ENCODE peak calls at places on chromosomes 2 and 18, in ten cellular contexts. One of them, this sample, is unnamed.
A peak's percentile ranks its signal among the peaks of the same experiment; 100 is the strongest.

GRCh38 chr18:53701697-53702096 is 522.8 kb downstream of the MBD2 start:
- DNase-seq in right atrium auricular region: no peak
- DNase-seq in SK-N-SH: no peak
- DNase-seq in left ventricle myocardium inferior: no peak
- DNase-seq in mesenchymal stem cell: no peak
- DNase-seq in heart right ventricle: no peak
- DNase-seq in pancreas: no peak
- DNase-seq in cardiac muscle cell: no peak
- DNase-seq in adrenal gland: no peak
- DNase-seq in lower lobe of right lung: no peak
- DNase-seq in this sample: no peak

GRCh38 chr2:217858519-217859466 is 144.0 kb downstream of the TNS1 start:
- DNase-seq in right atrium auricular region: peak; percentile 95
- DNase-seq in SK-N-SH: peak; percentile 89
- DNase-seq in left ventricle myocardium inferior: peak; percentile 88
- DNase-seq in mesenchymal stem cell: peak; percentile 95
- DNase-seq in heart right ventricle: peak; percentile 81
- DNase-seq in pancreas: peak; percentile 55
- DNase-seq in cardiac muscle cell: peak; percentile 79
- DNase-seq in adrenal gland: peak; percentile 94
- DNase-seq in lower lobe of right lung: no peak
- DNase-seq in this sample: peak; percentile 63

GRCh38 chr18:47931707-47932103 is 1.2 kb upstream of the SMAD2 start:
- DNase-seq in right atrium auricular region: no peak
- DNase-seq in SK-N-SH: peak; percentile 29
- DNase-seq in left ventricle myocardium inferior: no peak
- DNase-seq in mesenchymal stem cell: no peak
- DNase-seq in heart right ventricle: no peak
- DNase-seq in pancreas: no peak
- DNase-seq in cardiac muscle cell: peak; percentile 39
- DNase-seq in adrenal gland: peak; percentile 27
- DNase-seq in lower lobe of right lung: no peak
- DNase-seq in this sample: peak; percentile 17

GRCh38 chr2:60819155-60819862 is 62.1 kb upstream of the REL start:
- DNase-seq in right atrium auricular region: peak; percentile 57
- DNase-seq in SK-N-SH: no peak
- DNase-seq in left ventricle myocardium inferior: no peak
- DNase-seq in mesenchymal stem cell: no peak
- DNase-seq in heart right ventricle: no peak
- DNase-seq in pancreas: no peak
- DNase-seq in cardiac muscle cell: no peak
- DNase-seq in adrenal gland: no peak
- DNase-seq in lower lobe of right lung: no peak
- DNase-seq in this sample: no peak

GRCh38 chr2:107592225-107592624 is 234.5 kb upstream of the RGPD4 start:
- DNase-seq in right atrium auricular region: no peak
- DNase-seq in SK-N-SH: no peak
- DNase-seq in left ventricle myocardium inferior: no peak
- DNase-seq in mesenchymal stem cell: no peak
- DNase-seq in heart right ventricle: no peak
- DNase-seq in pancreas: no peak
- DNase-seq in cardiac muscle cell: peak; percentile 24
- DNase-seq in adrenal gland: no peak
- DNase-seq in lower lobe of right lung: no peak
- DNase-seq in this sample: no peak

GRCh38 chr2:48768669-48769068 is 13.1 kb upstream of the LHCGR start:
- DNase-seq in right atrium auricular region: no peak
- DNase-seq in SK-N-SH: peak; percentile 39
- DNase-seq in left ventricle myocardium inferior: no peak
- DNase-seq in mesenchymal stem cell: no peak
- DNase-seq in heart right ventricle: no peak
- DNase-seq in pancreas: no peak
- DNase-seq in cardiac muscle cell: no peak
- DNase-seq in adrenal gland: no peak
- DNase-seq in lower lobe of right lung: no peak
- DNase-seq in this sample: no peak

GRCh38 chr2:37168217-37168981 is 11.6 kb upstream of the EIF2AK2 start:
- DNase-seq in right atrium auricular region: no peak
- DNase-seq in SK-N-SH: peak; percentile 91
- DNase-seq in left ventricle myocardium inferior: no peak
- DNase-seq in mesenchymal stem cell: peak; percentile 58
- DNase-seq in heart right ventricle: no peak
- DNase-seq in pancreas: no peak
- DNase-seq in cardiac muscle cell: peak; percentile 50
- DNase-seq in adrenal gland: peak; percentile 25
- DNase-seq in lower lobe of right lung: no peak
- DNase-seq in this sample: no peak

GRCh38 chr2:15674637-15675455 is 83.2 kb downstream of the DDX1 start:
- DNase-seq in right atrium auricular region: no peak
- DNase-seq in SK-N-SH: no peak
- DNase-seq in left ventricle myocardium inferior: no peak
- DNase-seq in mesenchymal stem cell: peak; percentile 72
- DNase-seq in heart right ventricle: no peak
- DNase-seq in pancreas: no peak
- DNase-seq in cardiac muscle cell: no peak
- DNase-seq in adrenal gland: no peak
- DNase-seq in lower lobe of right lung: no peak
- DNase-seq in this sample: no peak

GRCh38 chr2:375270-375946 is 87.5 kb upstream of the ALKAL2 start:
- DNase-seq in right atrium auricular region: no peak
- DNase-seq in SK-N-SH: no peak
- DNase-seq in left ventricle myocardium inferior: no peak
- DNase-seq in mesenchymal stem cell: no peak
- DNase-seq in heart right ventricle: no peak
- DNase-seq in pancreas: no peak
- DNase-seq in cardiac muscle cell: no peak
- DNase-seq in adrenal gland: no peak
- DNase-seq in lower lobe of right lung: no peak
- DNase-seq in this sample: no peak

GRCh38 chr2:240522406-240522805 is 35.4 kb downstream of the ANKMY1 start:
- DNase-seq in right atrium auricular region: no peak
- DNase-seq in SK-N-SH: no peak
- DNase-seq in left ventricle myocardium inferior: no peak
- DNase-seq in mesenchymal stem cell: no peak
- DNase-seq in heart right ventricle: no peak
- DNase-seq in pancreas: no peak
- DNase-seq in cardiac muscle cell: no peak
- DNase-seq in adrenal gland: peak; percentile 9
- DNase-seq in lower lobe of right lung: no peak
- DNase-seq in this sample: no peak
- H3K9me3 ChIP-seq in right atrium auricular region: no peaks in the 10 kb centered on the region
- H3K9me3 ChIP-seq in SK-N-SH: peaks cover 3% of the 10 kb centered on the region
- H3K9me3 ChIP-seq in left ventricle myocardium inferior: peaks cover 5% of the 10 kb centered on the region
- H3K9me3 ChIP-seq in mesenchymal stem cell: peaks cover 12% of the 10 kb centered on the region
- H3K9me3 ChIP-seq in heart right ventricle: peaks cover 7% of the 10 kb centered on the region
- H3K9me3 ChIP-seq in pancreas: no peaks in the 10 kb centered on the region
- H3K9me3 ChIP-seq in cardiac muscle cell: no peaks in the 10 kb centered on the region
- H3K9me3 ChIP-seq in adrenal gland: no peaks in the 10 kb centered on the region
- H3K9me3 ChIP-seq in lower lobe of right lung: no peaks in the 10 kb centered on the region
- H3K9me3 ChIP-seq in this sample: no peaks in the 10 kb centered on the region

DNA sequence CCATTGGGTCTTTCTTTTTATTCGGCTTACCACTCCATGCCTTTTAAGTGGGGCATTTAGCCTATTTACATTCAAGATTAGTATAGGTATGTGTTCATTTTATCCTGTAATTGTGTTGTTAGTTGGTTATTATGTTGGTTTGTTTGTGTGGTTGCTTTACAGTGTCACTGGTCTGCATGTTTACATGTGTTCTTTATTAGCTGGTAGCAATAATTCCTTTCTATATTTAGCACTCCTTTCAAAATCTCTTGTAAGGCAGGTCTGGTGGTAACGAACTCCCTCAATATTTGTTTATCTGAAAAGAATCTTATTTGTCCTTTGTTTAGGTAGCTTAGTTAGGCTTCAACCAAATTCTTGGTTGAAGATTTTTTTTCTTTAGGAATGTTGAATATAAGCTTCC is 68.7 kb upstream of the XDH start:
- DNase-seq in right atrium auricular region: no peak
- DNase-seq in SK-N-SH: no peak
- DNase-seq in left ventricle myocardium inferior: no peak
- DNase-seq in mesenchymal stem cell: no peak
- DNase-seq in heart right ventricle: no peak
- DNase-seq in pancreas: no peak
- DNase-seq in cardiac muscle cell: no peak
- DNase-seq in adrenal gland: no peak
- DNase-seq in lower lobe of right lung: no peak
- DNase-seq in this sample: no peak
- H3K9me3 ChIP-seq in right atrium auricular region: no peaks in the 10 kb centered on the region
- H3K9me3 ChIP-seq in SK-N-SH: no peaks in the 10 kb centered on the region
- H3K9me3 ChIP-seq in left ventricle myocardium inferior: no peaks in the 10 kb centered on the region
- H3K9me3 ChIP-seq in mesenchymal stem cell: no peaks in the 10 kb centered on the region
- H3K9me3 ChIP-seq in heart right ventricle: no peaks in the 10 kb centered on the region
- H3K9me3 ChIP-seq in pancreas: no peaks in the 10 kb centered on the region
- H3K9me3 ChIP-seq in cardiac muscle cell: no peaks in the 10 kb centered on the region
- H3K9me3 ChIP-seq in adrenal gland: no peaks in the 10 kb centered on the region
- H3K9me3 ChIP-seq in lower lobe of right lung: no peaks in the 10 kb centered on the region
- H3K9me3 ChIP-seq in this sample: no peaks in the 10 kb centered on the region

GRCh38 chr2:5849596-5849995 is 157.4 kb downstream of the SOX11 start:
- DNase-seq in right atrium auricular region: no peak
- DNase-seq in SK-N-SH: no peak
- DNase-seq in left ventricle myocardium inferior: no peak
- DNase-seq in mesenchymal stem cell: no peak
- DNase-seq in heart right ventricle: no peak
- DNase-seq in pancreas: no peak
- DNase-seq in cardiac muscle cell: peak; percentile 11
- DNase-seq in adrenal gland: no peak
- DNase-seq in lower lobe of right lung: no peak
- DNase-seq in this sample: no peak

DNA sequence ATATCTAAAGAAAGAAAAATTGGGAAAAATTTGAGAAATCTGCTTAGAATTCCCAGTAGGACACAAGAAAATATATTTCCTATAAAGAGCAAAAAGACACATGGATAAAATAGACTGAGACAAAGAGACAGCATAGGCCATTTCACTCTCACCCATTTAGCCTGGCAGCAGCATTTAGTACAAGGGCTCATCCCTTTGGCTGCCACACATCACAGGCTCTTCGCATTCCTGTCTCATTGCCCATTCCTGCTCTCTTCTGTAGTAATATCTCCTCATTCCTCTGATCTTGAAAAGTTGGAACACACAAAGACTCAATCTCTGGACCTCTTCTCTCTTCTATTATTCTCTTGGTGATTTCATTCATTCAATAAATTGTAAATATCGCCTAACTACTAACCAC is 162.6 kb downstream of the SOX11 start:
- DNase-seq in right atrium auricular region: no peak
- DNase-seq in SK-N-SH: no peak
- DNase-seq in left ventricle myocardium inferior: no peak
- DNase-seq in mesenchymal stem cell: no peak
- DNase-seq in heart right ventricle: no peak
- DNase-seq in pancreas: no peak
- DNase-seq in cardiac muscle cell: no peak
- DNase-seq in adrenal gland: no peak
- DNase-seq in lower lobe of right lung: no peak
- DNase-seq in this sample: no peak
- H3K9me3 ChIP-seq in right atrium auricular region: no peaks in the 10 kb centered on the region
- H3K9me3 ChIP-seq in SK-N-SH: no peaks in the 10 kb centered on the region
- H3K9me3 ChIP-seq in left ventricle myocardium inferior: peaks cover 18% of the 10 kb centered on the region
- H3K9me3 ChIP-seq in mesenchymal stem cell: no peaks in the 10 kb centered on the region
- H3K9me3 ChIP-seq in heart right ventricle: peaks cover 15% of the 10 kb centered on the region
- H3K9me3 ChIP-seq in pancreas: no peaks in the 10 kb centered on the region
- H3K9me3 ChIP-seq in cardiac muscle cell: no peaks in the 10 kb centered on the region
- H3K9me3 ChIP-seq in adrenal gland: no peaks in the 10 kb centered on the region
- H3K9me3 ChIP-seq in lower lobe of right lung: no peaks in the 10 kb centered on the region
- H3K9me3 ChIP-seq in this sample: no peaks in the 10 kb centered on the region

DNA sequence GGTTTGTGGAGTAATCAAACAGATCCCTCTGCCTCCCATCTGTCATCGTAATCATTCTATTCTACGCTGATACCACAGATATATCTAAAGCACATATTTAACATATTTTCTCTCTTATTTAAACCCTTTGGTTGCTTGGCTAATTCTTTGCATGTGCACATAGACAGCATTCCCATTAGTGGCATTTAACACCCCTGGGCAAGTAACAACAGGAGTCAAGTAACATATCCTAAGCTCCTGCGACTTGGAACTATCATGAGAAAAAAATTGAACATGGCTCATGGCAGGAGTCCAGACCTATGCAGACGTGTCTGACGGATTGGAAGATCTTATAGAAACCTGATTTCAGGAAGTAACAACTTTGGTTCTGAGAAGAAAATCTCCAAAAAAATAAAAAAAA is 158.7 kb upstream of the KYNU start:
- DNase-seq in right atrium auricular region: no peak
- DNase-seq in SK-N-SH: no peak
- DNase-seq in left ventricle myocardium inferior: no peak
- DNase-seq in mesenchymal stem cell: no peak
- DNase-seq in heart right ventricle: no peak
- DNase-seq in pancreas: no peak
- DNase-seq in cardiac muscle cell: no peak
- DNase-seq in adrenal gland: no peak
- DNase-seq in lower lobe of right lung: no peak
- DNase-seq in this sample: no peak
- H3K9me3 ChIP-seq in right atrium auricular region: no peaks in the 10 kb centered on the region
- H3K9me3 ChIP-seq in SK-N-SH: no peaks in the 10 kb centered on the region
- H3K9me3 ChIP-seq in left ventricle myocardium inferior: peaks cover 2% of the 10 kb centered on the region
- H3K9me3 ChIP-seq in mesenchymal stem cell: no peaks in the 10 kb centered on the region
- H3K9me3 ChIP-seq in heart right ventricle: peaks cover 1% of the 10 kb centered on the region
- H3K9me3 ChIP-seq in pancreas: no peaks in the 10 kb centered on the region
- H3K9me3 ChIP-seq in cardiac muscle cell: no peaks in the 10 kb centered on the region
- H3K9me3 ChIP-seq in adrenal gland: no peaks in the 10 kb centered on the region
- H3K9me3 ChIP-seq in lower lobe of right lung: no peaks in the 10 kb centered on the region
- H3K9me3 ChIP-seq in this sample: no peaks in the 10 kb centered on the region

DNA sequence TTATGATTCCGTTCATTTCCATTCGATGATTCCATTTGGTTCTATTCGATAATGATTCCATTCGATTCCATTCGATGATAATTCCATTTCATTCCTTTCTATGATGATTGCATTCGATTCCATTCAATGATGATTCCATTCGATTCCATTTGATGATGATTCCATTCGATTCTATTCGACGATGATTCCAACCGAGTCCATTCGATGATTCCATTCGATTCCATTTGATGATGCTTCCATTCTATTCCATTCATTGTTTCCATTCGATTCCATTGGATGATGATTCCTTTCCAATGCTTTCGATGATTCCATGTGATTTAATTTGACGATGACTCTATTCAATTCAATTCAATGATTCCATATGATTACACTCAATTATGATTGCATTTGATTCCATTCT is 1093.5 kb downstream of the RPIA start:
- DNase-seq in right atrium auricular region: no peak
- DNase-seq in SK-N-SH: no peak
- DNase-seq in left ventricle myocardium inferior: no peak
- DNase-seq in mesenchymal stem cell: no peak
- DNase-seq in heart right ventricle: no peak
- DNase-seq in pancreas: no peak
- DNase-seq in cardiac muscle cell: no peak
- DNase-seq in adrenal gland: no peak
- DNase-seq in lower lobe of right lung: no peak
- DNase-seq in this sample: no peak
- H3K9me3 ChIP-seq in right atrium auricular region: peaks cover 19% of the 10 kb centered on the region
- H3K9me3 ChIP-seq in SK-N-SH: no peaks in the 10 kb centered on the region
- H3K9me3 ChIP-seq in left ventricle myocardium inferior: peaks cover 97% of the 10 kb centered on the region
- H3K9me3 ChIP-seq in mesenchymal stem cell: peaks cover 93% of the 10 kb centered on the region
- H3K9me3 ChIP-seq in heart right ventricle: peaks cover 100% of the 10 kb centered on the region
- H3K9me3 ChIP-seq in pancreas: no peaks in the 10 kb centered on the region
- H3K9me3 ChIP-seq in cardiac muscle cell: peaks cover 52% of the 10 kb centered on the region
- H3K9me3 ChIP-seq in adrenal gland: no peaks in the 10 kb centered on the region
- H3K9me3 ChIP-seq in lower lobe of right lung: peaks cover 86% of the 10 kb centered on the region
- H3K9me3 ChIP-seq in this sample: no peaks in the 10 kb centered on the region

GRCh38 chr2:43041661-43042360 is 184.6 kb downstream of the ZFP36L2 start:
- DNase-seq in right atrium auricular region: no peak
- DNase-seq in SK-N-SH: peak; percentile 82
- DNase-seq in left ventricle myocardium inferior: no peak
- DNase-seq in mesenchymal stem cell: peak; percentile 97
- DNase-seq in heart right ventricle: no peak
- DNase-seq in pancreas: peak; percentile 26
- DNase-seq in cardiac muscle cell: peak; percentile 48
- DNase-seq in adrenal gland: peak; percentile 76
- DNase-seq in lower lobe of right lung: no peak
- DNase-seq in this sample: peak; percentile 38
- H3K9me3 ChIP-seq in right atrium auricular region: no peaks in the 10 kb centered on the region
- H3K9me3 ChIP-seq in SK-N-SH: no peaks in the 10 kb centered on the region
- H3K9me3 ChIP-seq in left ventricle myocardium inferior: no peaks in the 10 kb centered on the region
- H3K9me3 ChIP-seq in mesenchymal stem cell: no peaks in the 10 kb centered on the region
- H3K9me3 ChIP-seq in heart right ventricle: no peaks in the 10 kb centered on the region
- H3K9me3 ChIP-seq in pancreas: no peaks in the 10 kb centered on the region
- H3K9me3 ChIP-seq in cardiac muscle cell: no peaks in the 10 kb centered on the region
- H3K9me3 ChIP-seq in adrenal gland: no peaks in the 10 kb centered on the region
- H3K9me3 ChIP-seq in lower lobe of right lung: no peaks in the 10 kb centered on the region
- H3K9me3 ChIP-seq in this sample: no peaks in the 10 kb centered on the region

This sample was measured in prostate gland.